ENCODE peak calls at places on chromosomes 1 and 21, in four cellular contexts. N, G, T and A are unnamed samples. For H3K9me2, the result is how much of the 10 kb centered on the place peaks cover.

GRCh38 chr1:165281207-165281901 is 75.2 kb downstream of the LMX1A start:
- DNase-seq in N (no peak), T (no peak), G (no peak), A (no peak)

GRCh38 chr1:228307218-228308023 is 99.2 kb downstream of the TRIM11 start:
- DNase-seq in N (no peak), G (no peak), T (no peak), A (no peak)

GRCh38 chr1:215474940-215475339 is 92.2 kb upstream of the KCTD3 start:
- DNase-seq in N (peak), G (no peak), T (no peak), A (no peak)

GRCh38 chr1:10863916-10864315 is 67.5 kb upstream of the CASZ1 start:
- DNase-seq in G (no peak), T (no peak), N (no peak), A (no peak)

GRCh38 chr1:9719978-9720722 is 68.6 kb downstream of the PIK3CD start:
- DNase-seq in G (no peak), T (no peak), N (no peak), A (no peak)

GRCh38 chr21:37914211-37914900 is 1.9 kb downstream of the KCNJ6 start:
- DNase-seq in G (no peak), N (peak), T (peak), A (peak)

GRCh38 chr1:208036177-208036808 is 125.4 kb upstream of the CD34 start:
- DNase-seq in N (no peak), T (peak), G (peak), A (peak)

GRCh38 chr1:107941123-107941522 is 23.9 kb downstream of the VAV3 start:
- DNase-seq in G (no peak), T (no peak), N (peak), A (no peak)

GRCh38 chr1:147217142-147217541 is 8.0 kb downstream of the FMO5 start:
- DNase-seq in T (no peak), G (no peak), N (no peak), A (no peak)

GRCh38 chr1:34872133-34872503 is 12.6 kb upstream of the SMIM12 start:
- DNase-seq in G (no peak), N (no peak), T (no peak), A (no peak)

GRCh38 chr1:186849824-186850223 is 21.1 kb downstream of the PLA2G4A start:
- DNase-seq in T (no peak), N (no peak), G (no peak), A (no peak)

GRCh38 chr1:48061162-48062136 is 64.3 kb upstream of the TRABD2B start:
- DNase-seq in N (peak), T (peak), G (peak), A (peak)

GRCh38 chr1:155181371-155182051 is 7.9 kb downstream of the TRIM46 start:
- DNase-seq in N (no peak), T (no peak), G (no peak), A (no peak)

GRCh38 chr1:201254625-201255469 is 28.5 kb upstream of the PKP1 start:
- DNase-seq in N (peak), G (peak), T (peak), A (peak)

GRCh38 chr1:159012495-159012894 is 2.8 kb downstream of the IFI16 start:
- DNase-seq in G (no peak), T (peak), N (peak), A (no peak)

GRCh38 chr1:157235307-157235706 is 97.1 kb upstream of the ETV3 start:
- DNase-seq in T (no peak), G (no peak), N (no peak), A (no peak)

GRCh38 chr1:108830119-108831008 is 26.5 kb downstream of the AKNAD1 start:
- DNase-seq in G (peak), N (peak), T (no peak), A (peak)

GRCh38 chr1:115107501-115108260 is 18.4 kb upstream of the TSPAN2 start:
- DNase-seq in N (peak), G (no peak), T (no peak), A (no peak)

GRCh38 chr1:25549273-25550154 is 6.1 kb downstream of the LDLRAP1 start:
- DNase-seq in N (no peak), T (peak), G (peak), A (peak)

GRCh38 chr1:160261526-160261877 is 847 bp downstream of the DCAF8 start:
- DNase-seq in G (no peak), T (peak), N (peak), A (peak)

GRCh38 chr1:114037952-114038867 is 58.9 kb downstream of the OLFML3 start:
- DNase-seq in G (no peak), N (no peak), T (no peak), A (peak)

GRCh38 chr1:114040273-114041043 is 61.2 kb downstream of the OLFML3 start:
- DNase-seq in T (no peak), N (peak), G (no peak), A (no peak)

GRCh38 chr1:114037503-114037890 is 58.2 kb downstream of the OLFML3 start:
- DNase-seq in T (no peak), G (no peak), N (no peak), A (no peak)

DNA sequence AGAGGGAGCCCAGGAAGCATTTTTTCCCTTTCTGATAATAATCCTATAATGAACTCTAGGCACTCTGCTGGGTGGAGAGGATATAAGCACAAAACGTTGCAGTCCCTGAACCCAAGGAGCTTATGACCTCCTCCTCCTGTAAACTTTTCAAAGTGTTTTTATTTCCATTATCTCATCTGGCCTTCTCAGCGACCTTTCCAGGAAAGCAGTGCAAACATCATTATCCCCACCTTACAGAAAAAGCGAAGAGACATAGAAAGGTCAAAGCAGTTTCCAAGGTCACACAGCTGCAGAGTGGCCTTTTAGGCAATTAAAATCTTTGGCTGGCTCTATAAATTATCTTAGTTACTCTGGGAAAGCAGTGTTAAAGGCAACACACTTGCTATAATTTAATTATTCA is 63.8 kb downstream of the OLFML3 start:
- DNase-seq in N (no peak), T (no peak), G (no peak), A (no peak)
- H3K9me2 ChIP-seq in N (under half), T (under half), G (under half), A (under half)

GRCh38 chr1:18640228-18641004 is 9.8 kb downstream of the PAX7 start:
- DNase-seq in N (no peak), T (no peak), G (no peak), A (no peak)
- TF ChIP-seq EZH2 in N (no peak), T (peak), G (no peak), A (peak)

GRCh38 chr21:30718239-30718909 is at the start of gene KRTAP21-3:
- DNase-seq in G (peak), N (no peak), T (no peak), A (peak)

GRCh38 chr21:30714436-30714835 is 4.1 kb downstream of the KRTAP21-3 start:
- DNase-seq in T (no peak), N (no peak), G (no peak), A (peak)

GRCh38 chr21:30717105-30717504 is 1.5 kb downstream of the KRTAP21-3 start:
- DNase-seq in G (no peak), T (no peak), N (no peak), A (no peak)

GRCh38 chr21:30714946-30715345 is 3.6 kb downstream of the KRTAP21-3 start:
- DNase-seq in T (no peak), N (no peak), G (no peak), A (peak)

DNA sequence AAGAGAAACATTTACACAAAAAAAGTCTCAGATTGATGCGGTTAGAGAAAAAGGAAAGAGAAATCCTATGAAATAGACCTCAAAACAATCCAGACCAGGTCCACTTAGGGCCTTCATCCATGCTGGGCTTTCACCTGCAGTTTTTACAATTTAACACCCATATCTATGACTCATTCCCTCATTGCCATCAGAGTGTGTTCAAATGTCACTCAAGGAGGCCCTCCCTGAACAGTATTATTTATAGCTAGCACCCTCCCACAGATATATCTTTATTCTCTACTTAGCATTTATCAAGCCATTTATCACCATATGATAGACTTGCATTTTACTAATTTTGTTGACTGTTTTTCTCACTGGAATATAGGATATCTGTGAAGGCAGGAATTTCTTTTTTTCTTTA is 824 bp upstream of the KRTAP21-3 start:
- DNase-seq in T (no peak), G (no peak), N (no peak), A (peak)
- H3K9ac ChIP-seq in T (no peak), G (no peak), N (no peak), A (peak)

DNA sequence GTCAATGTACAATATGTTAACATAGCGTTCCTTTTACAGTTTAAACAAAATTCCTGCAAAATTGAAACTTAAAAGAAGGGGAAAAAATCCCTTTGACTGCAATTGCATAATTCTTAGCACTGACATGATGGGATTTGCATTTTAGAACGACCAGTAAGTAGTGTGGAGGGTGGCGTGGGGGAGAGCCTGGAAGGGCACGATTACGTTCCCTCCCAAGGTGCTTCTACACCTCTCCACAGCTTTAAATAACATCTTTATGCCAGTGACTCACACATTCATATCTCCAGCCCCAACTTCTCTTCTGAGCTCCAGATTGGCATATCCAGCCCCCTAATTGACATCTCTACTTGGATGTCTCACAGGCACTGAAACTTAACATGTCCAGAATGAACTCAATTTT is 64.3 kb downstream of the OLFML3 start:
- DNase-seq in N (no peak), T (no peak), G (no peak), A (no peak)
- H3K9me2 ChIP-seq in N (under half), T (under half), G (under half), A (under half)

DNA sequence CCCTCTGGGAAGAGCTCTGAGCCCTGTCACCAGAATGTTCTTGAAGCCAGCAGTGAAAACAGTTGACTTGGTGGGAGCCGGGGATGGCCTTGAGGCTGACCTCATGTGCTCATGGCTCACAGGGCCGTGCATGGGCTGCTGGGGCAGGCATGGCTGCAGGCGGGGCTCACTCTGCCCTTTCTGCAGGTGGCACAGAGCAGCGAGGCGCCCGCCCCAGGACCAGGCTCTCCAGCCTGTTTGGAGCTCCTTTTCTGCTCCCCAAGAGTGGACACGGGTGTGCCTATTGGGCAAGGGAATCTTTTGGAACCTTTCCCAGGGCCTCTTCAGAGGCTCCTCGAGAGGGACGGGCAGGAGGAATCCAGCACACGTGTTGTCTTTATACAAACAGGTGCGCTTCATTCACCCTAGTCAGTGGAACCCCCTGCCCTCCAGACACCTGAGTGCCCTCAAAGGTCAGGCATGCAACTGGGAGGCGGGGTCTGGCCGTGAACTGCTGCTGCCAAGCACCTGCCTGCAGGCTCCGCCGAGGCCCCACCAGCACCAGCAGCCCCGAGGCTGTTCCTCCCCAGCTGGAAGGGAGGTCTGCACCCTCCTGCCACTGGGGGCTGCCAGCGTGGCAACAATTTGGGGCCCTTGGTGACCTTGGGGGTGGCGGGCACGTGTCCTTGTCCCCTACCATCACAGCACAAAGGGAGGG is 2.6 kb upstream of the TTC34 start:
- DNase-seq in N (no peak), T (no peak), G (no peak), A (no peak)
- TF ChIP-seq EZH2 in N (no peak), T (no peak), G (no peak), A (no peak)

GRCh38 chr21:34728479-34728878 is 59.7 kb downstream of the CLIC6 start:
- DNase-seq in N (no peak), T (no peak), G (no peak), A (peak)
- H3K9ac ChIP-seq in N (no peak), T (no peak), G (no peak), A (no peak)

GRCh38 chr1:181607524-181607923 is 124.2 kb downstream of the CACNA1E start:
- DNase-seq in G (no peak), N (no peak), T (no peak), A (no peak)
- H3K9me2 ChIP-seq in G (under half), N (under half), T (under half), A (under half)